ENCODE peak calls at places on chromosomes 13 and 19, in seven cellular contexts. P, R, W, F, Q, X and I are unnamed samples.

GRCh38 chr19:11420894-11421606 is 1.9 kb upstream of the RGL3 start:
- DNase-seq in P (no peak), R (no peak), W (no peak), F (no peak), Q (no peak), X (no peak), I (no peak)

GRCh38 chr13:95023405-95023804 is 277.8 kb downstream of the ABCC4 start:
- DNase-seq in P (no peak), R (no peak), W (no peak), F (no peak), Q (no peak), X (no peak), I (no peak)

GRCh38 chr13:112980441-112980840 is 11.4 kb downstream of the MCF2L start:
- DNase-seq in P (no peak), R (no peak), W (no peak), F (no peak), Q (no peak), X (no peak), I (no peak)

GRCh38 chr19:53927745-53928144 is 18.7 kb downstream of the CACNG7 start:
- DNase-seq in P (no peak), R (no peak), W (no peak), F (no peak), Q (peak; percentile 64), X (no peak), I (peak; percentile 34)

GRCh38 chr13:29858667-29859066 is 8.2 kb upstream of the UBL3 start:
- DNase-seq in P (no peak), R (no peak), W (no peak), F (no peak), Q (no peak), X (no peak), I (no peak)

GRCh38 chr19:47305309-47305751 is 4.3 kb upstream of the C5AR1 start:
- DNase-seq in P (peak; percentile 69), R (peak; percentile 40), W (peak; percentile 73), F (peak; percentile 91), Q (peak; percentile 64), X (peak; percentile 13), I (peak; percentile 46)

GRCh38 chr13:76854894-76855293 is 31.3 kb downstream of the KCTD12 start:
- DNase-seq in P (no peak), R (no peak), W (no peak), F (no peak), Q (no peak), X (no peak), I (no peak)

GRCh38 chr13:30932481-30933333 is at the start of gene TEX26:
- DNase-seq in P (no peak), R (no peak), W (no peak), F (no peak), Q (no peak), X (no peak), I (no peak)

GRCh38 chr13:35349673-35350278 is 126.7 kb downstream of the MAB21L1 start:
- DNase-seq in P (no peak), R (no peak), W (no peak), F (no peak), Q (peak; percentile 4), X (no peak), I (no peak)

DNA sequence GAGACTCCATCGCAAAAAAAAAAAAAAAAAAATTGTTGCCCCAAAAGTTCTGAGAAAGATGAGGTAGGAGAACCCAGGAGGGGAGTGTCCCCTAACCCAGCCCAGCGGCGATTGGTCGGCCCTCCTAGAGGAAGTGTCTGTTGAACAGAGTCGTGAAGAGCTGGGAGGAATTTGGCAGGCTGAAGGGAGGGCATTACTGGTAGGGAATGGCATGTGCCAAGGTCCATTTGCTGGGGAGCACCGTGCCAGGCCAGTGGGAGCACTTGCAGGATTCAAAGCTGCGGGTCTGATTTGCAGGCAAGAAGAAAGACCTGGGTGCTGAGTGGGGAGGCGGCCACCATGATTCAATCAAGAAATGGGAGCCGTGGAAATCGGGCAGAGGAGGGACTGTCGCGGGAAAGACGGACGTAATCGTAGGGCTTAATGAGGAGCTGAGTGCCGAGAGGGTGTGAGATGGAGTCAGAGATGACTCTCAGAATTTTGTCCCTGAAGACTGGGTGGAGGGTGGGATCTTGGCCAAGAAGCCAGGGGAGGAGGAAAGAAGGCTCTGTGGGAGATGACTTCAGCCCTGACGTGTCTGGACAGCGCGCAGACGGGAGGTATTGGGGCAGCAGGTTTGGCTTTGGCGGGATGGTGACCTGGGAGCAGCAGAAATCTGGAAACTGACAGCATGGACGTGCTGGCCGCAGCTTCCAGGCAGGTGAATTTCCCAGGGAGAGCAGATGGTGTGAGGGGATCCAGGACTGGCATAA is 15.4 kb downstream of the CERS4 start:
- DNase-seq in P (no peak), R (no peak), W (peak; percentile 35), F (peak; percentile 83), Q (no peak), X (no peak), I (no peak)
- H3K27ac ChIP-seq in P (no peak overlapping the region), R (no peak overlapping the region), W (no peak overlapping the region), F (peak overlapping the region; percentile 82), Q (no peak overlapping the region), X (no peak overlapping the region), I (no peak overlapping the region)

GRCh38 chr19:56111601-56112312 is 9.3 kb downstream of the ZNF787 start:
- DNase-seq in P (no peak), R (no peak), W (no peak), F (peak; percentile 80), Q (peak; percentile 8), X (peak; percentile 12), I (no peak)
- TF ChIP-seq CTCF in P (no peak), R (no peak), W (no peak), F (no peak), Q (no peak), X (no peak), I (no peak)

GRCh38 chr19:27824108-27824507 is 1388.8 kb downstream of the UQCRFS1 start:
- DNase-seq in P (no peak), R (no peak), W (no peak), F (no peak), Q (no peak), X (no peak), I (no peak)
- H3K9me3 ChIP-seq in P (no peaks in the 10 kb centered on the region), R (peaks cover 2% of the 10 kb centered on the region), W (no peaks in the 10 kb centered on the region), F (no peaks in the 10 kb centered on the region), Q (no peaks in the 10 kb centered on the region), X (peaks cover 5% of the 10 kb centered on the region), I (peaks cover 7% of the 10 kb centered on the region)

GRCh38 chr19:40721936-40722661 is 5.2 kb downstream of the ITPKC start:
- DNase-seq in P (no peak), R (no peak), W (no peak), F (no peak), Q (no peak), X (no peak), I (no peak)
- H3K27ac ChIP-seq in P (peak overlapping the region; percentile 94), R (peak overlapping the region; percentile 99), W (peak overlapping the region; percentile 99), F (peak overlapping the region; percentile 97), Q (no peak overlapping the region), X (no peak overlapping the region), I (no peak overlapping the region)

DNA sequence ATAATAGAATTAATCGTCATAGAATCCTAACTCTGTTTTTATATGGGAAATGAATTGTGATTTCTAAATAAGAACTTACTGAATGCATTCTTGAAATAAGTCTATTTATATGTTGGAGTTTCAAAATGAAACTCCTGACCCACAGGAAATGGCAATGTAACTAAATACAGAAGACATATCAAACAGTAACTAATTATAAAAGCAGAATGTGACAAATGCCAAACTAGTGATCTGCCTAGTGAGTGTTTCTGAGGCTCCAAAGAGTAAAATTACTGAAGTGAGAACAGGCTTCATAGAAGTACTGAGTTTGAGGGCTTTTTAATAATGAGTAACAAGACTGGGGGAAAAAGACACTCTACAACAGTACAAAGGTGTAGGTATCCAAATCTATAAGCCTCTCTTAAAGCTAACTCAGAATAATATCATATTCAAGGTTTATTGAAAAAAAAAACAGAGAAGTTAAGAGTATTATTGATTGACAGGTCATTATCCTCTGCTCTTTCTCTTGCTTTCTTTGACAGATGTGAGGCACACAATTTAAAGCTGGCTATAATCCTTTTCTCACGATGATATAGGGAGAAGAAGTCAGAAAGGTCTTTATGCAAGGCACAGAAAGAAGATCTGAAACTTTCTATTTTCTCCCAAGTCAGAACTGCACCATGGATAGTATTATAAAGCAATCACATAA is 17.4 kb upstream of the ATXN8OS start:
- DNase-seq in P (no peak), R (no peak), W (no peak), F (no peak), Q (no peak), X (no peak), I (no peak)
- TF ChIP-seq CTCF in P (no peak), R (no peak), W (no peak), F (no peak), Q (no peak), X (no peak), I (no peak)

DNA sequence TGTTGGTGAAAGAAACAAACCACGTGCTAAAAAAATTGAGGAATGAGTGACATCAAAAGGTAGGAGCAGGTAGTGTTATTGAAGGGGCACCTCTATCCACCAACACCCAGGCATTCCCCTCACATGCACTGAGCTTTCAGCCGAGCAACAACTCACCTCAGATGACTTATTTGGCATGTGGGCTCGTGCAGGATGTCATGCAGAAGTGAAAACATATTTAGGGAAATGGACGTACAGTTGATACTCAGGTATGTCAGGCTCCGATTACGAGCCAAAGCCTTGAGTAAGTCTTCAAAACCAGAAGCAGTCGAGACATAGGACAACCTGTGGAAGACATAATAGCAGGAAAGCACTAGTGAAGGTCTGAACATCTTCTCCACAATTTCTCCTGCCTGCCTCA is 30.4 kb downstream of the NLRP11 start:
- DNase-seq in P (no peak), R (no peak), W (no peak), F (no peak), Q (no peak), X (no peak), I (no peak)
- H3K9me3 ChIP-seq in P (peaks cover 14% of the 10 kb centered on the region), R (no peaks in the 10 kb centered on the region), W (no peaks in the 10 kb centered on the region), F (no peaks in the 10 kb centered on the region), Q (no peaks in the 10 kb centered on the region), X (no peaks in the 10 kb centered on the region), I (no peaks in the 10 kb centered on the region)

GRCh38 chr13:21218351-21219043 is 42.0 kb downstream of the MRPL57 start:
- DNase-seq in P (no peak), R (no peak), W (no peak), F (no peak), Q (no peak), X (no peak), I (no peak)

GRCh38 chr13:21225082-21225481 is 48.6 kb downstream of the MRPL57 start:
- DNase-seq in P (no peak), R (no peak), W (no peak), F (no peak), Q (no peak), X (no peak), I (no peak)

GRCh38 chr13:21225841-21226581 is 49.6 kb downstream of the MRPL57 start:
- DNase-seq in P (no peak), R (no peak), W (no peak), F (no peak), Q (no peak), X (no peak), I (no peak)

GRCh38 chr13:21219044-21219381 is 42.6 kb downstream of the MRPL57 start:
- DNase-seq in P (no peak), R (no peak), W (no peak), F (no peak), Q (no peak), X (no peak), I (no peak)

DNA sequence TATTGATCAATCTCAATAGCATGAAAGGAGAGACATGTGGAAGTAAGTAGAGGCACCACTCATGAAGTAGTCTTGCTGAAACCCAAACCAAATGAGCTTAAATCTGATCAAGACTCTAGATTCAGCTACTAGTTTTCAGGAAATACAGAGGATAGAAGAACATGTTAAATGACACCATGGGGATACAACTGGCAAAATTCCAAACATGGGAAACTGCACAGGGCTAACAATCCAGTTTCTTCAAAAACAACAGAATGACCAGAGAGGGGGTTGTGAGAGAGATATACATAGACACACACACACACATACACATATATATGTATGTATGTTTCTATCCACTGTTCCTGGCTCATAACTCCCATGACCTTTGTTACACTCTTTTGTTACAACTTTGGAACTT is 44.8 kb downstream of the MRPL57 start:
- DNase-seq in P (no peak), R (no peak), W (no peak), F (no peak), Q (no peak), X (no peak), I (no peak)
- H3K27ac ChIP-seq in P (no peak overlapping the region), R (no peak overlapping the region), W (no peak overlapping the region), F (no peak overlapping the region), Q (no peak overlapping the region), X (no peak overlapping the region), I (no peak overlapping the region)